ENCODE peak calls at places on chromosomes 6 and 20, in nine cellular contexts. L, V, Z, G, K, R, P, C and E are unnamed samples. For H3K27me3 and H3K4me1, the result is how much of the 10 kb centered on the place peaks cover.

GRCh38 chr20:44050925-44051660 is 135.9 kb downstream of the JPH2 start:
- DNase-seq in L (no peak), V (no peak), Z (no peak), G (no peak), K (no peak), R (no peak), P (peak), C (no peak), E (no peak)

GRCh38 chr6:166940643-166941068 is 15.7 kb downstream of the RNASET2 start:
- DNase-seq in L (peak), V (no peak), Z (no peak), G (no peak), K (no peak), R (no peak), P (no peak), C (no peak), E (peak)

GRCh38 chr6:132456700-132457143 is 55.4 kb upstream of the MOXD1 start:
- DNase-seq in L (no peak), V (no peak), Z (peak), G (no peak), K (no peak), R (peak), P (peak), C (peak), E (no peak)

GRCh38 chr20:43583133-43583864 is 7.4 kb upstream of the IFT52 start:
- DNase-seq in L (no peak), V (no peak), Z (no peak), G (no peak), K (no peak), R (no peak), P (no peak), C (no peak), E (no peak)

GRCh38 chr20:18197382-18198070 is 59.9 kb downstream of the KAT14 start:
- DNase-seq in L (no peak), V (no peak), Z (no peak), G (no peak), K (no peak), R (no peak), P (no peak), C (no peak), E (no peak)

GRCh38 chr6:48986803-48987202 is 476.2 kb downstream of the MMUT start:
- DNase-seq in L (no peak), V (no peak), Z (no peak), G (no peak), K (no peak), R (no peak), P (no peak), C (no peak), E (no peak)

GRCh38 chr6:75282706-75283105 is 1.9 kb downstream of the TMEM30A start:
- DNase-seq in L (peak), V (no peak), Z (no peak), G (no peak), K (no peak), R (no peak), P (no peak), C (peak), E (no peak)

GRCh38 chr20:444862-445426 is 17.4 kb downstream of the TBC1D20 start:
- DNase-seq in L (peak), V (no peak), Z (no peak), G (no peak), K (no peak), R (no peak), P (no peak), C (peak), E (no peak)

GRCh38 chr20:6595704-6596103 is 171.8 kb upstream of the BMP2 start:
- DNase-seq in L (peak), V (no peak), Z (no peak), G (no peak), K (no peak), R (no peak), P (no peak), C (peak), E (no peak)

GRCh38 chr6:40482532-40482931 is 104.6 kb downstream of the LRFN2 start:
- DNase-seq in L (no peak), V (no peak), Z (no peak), G (no peak), K (no peak), R (no peak), P (no peak), C (peak), E (no peak)

GRCh38 chr20:35954907-35955251 is 577 bp upstream of the SCAND1 start:
- DNase-seq in L (peak), V (peak), Z (no peak), G (no peak), K (no peak), R (no peak), P (no peak), C (no peak), E (no peak)

GRCh38 chr20:62644802-62645496 is 2.6 kb downstream of the SLCO4A1 start:
- DNase-seq in L (no peak), V (no peak), Z (no peak), G (no peak), K (no peak), R (no peak), P (no peak), C (no peak), E (no peak)

GRCh38 chr6:16243055-16243454 is 4.7 kb downstream of the GMPR start:
- DNase-seq in L (peak), V (peak), Z (no peak), G (no peak), K (peak), R (peak), P (peak), C (no peak), E (peak)

GRCh38 chr6:35707714-35708407 is 19.1 kb upstream of the FKBP5 start:
- DNase-seq in L (no peak), V (no peak), Z (no peak), G (no peak), K (no peak), R (no peak), P (no peak), C (no peak), E (no peak)

GRCh38 chr6:154614101-154614500 is 103.6 kb upstream of the CNKSR3 start:
- DNase-seq in L (peak), V (no peak), Z (no peak), G (no peak), K (no peak), R (no peak), P (no peak), C (no peak), E (no peak)

GRCh38 chr20:48178607-48179006 is 393.3 kb upstream of the SULF2 start:
- DNase-seq in L (no peak), V (no peak), Z (no peak), G (no peak), K (no peak), R (no peak), P (no peak), C (no peak), E (no peak)

GRCh38 chr6:104884867-104885517 is 25.3 kb upstream of the HACE1 start:
- DNase-seq in L (peak), V (no peak), Z (no peak), G (no peak), K (no peak), R (no peak), P (no peak), C (no peak), E (no peak)

GRCh38 chr6:169566961-169567360 is 134.9 kb downstream of the WDR27 start:
- DNase-seq in L (no peak), V (no peak), Z (no peak), G (no peak), K (no peak), R (no peak), P (no peak), C (no peak), E (no peak)

GRCh38 chr6:13274707-13275434 is 53.5 kb downstream of the TBC1D7 start:
- DNase-seq in L (no peak), V (no peak), Z (no peak), G (no peak), K (no peak), R (no peak), P (no peak), C (no peak), E (no peak)

GRCh38 chr20:50412069-50412468 is 98.1 kb upstream of the PTPN1 start:
- DNase-seq in L (no peak), V (no peak), Z (no peak), G (no peak), K (no peak), R (no peak), P (no peak), C (peak), E (no peak)

GRCh38 chr6:132650413-132650812 is 8.6 kb downstream of the TAAR1 start:
- DNase-seq in L (peak), V (no peak), Z (no peak), G (no peak), K (no peak), R (no peak), P (no peak), C (peak), E (no peak)

GRCh38 chr6:110858562-110859214 is 15.9 kb upstream of the AMD1 start:
- DNase-seq in L (no peak), V (peak), Z (peak), G (no peak), K (no peak), R (no peak), P (no peak), C (no peak), E (no peak)

GRCh38 chr20:35248641-35249475 is 22.4 kb downstream of the MMP24 start:
- DNase-seq in L (peak), V (no peak), Z (no peak), G (no peak), K (no peak), R (no peak), P (no peak), C (no peak), E (no peak)

GRCh38 chr20:21661488-21662055 is 43.9 kb upstream of the PAX1 start:
- DNase-seq in L (no peak), V (no peak), Z (no peak), G (no peak), K (no peak), R (no peak), P (no peak), C (no peak), E (no peak)

GRCh38 chr6:20717743-20718142 is 183.5 kb downstream of the CDKAL1 start:
- DNase-seq in L (no peak), V (no peak), Z (no peak), G (no peak), K (no peak), R (no peak), P (no peak), C (no peak), E (no peak)

GRCh38 chr20:9911519-9911918 is 72.6 kb upstream of the PAK5 start:
- DNase-seq in L (no peak), V (no peak), Z (no peak), G (no peak), K (no peak), R (no peak), P (no peak), C (no peak), E (no peak)

GRCh38 chr20:9912858-9913434 is 74.1 kb upstream of the PAK5 start:
- DNase-seq in L (peak), V (peak), Z (no peak), G (no peak), K (peak), R (no peak), P (no peak), C (peak), E (peak)

GRCh38 chr20:9912290-9912689 is 73.4 kb upstream of the PAK5 start:
- DNase-seq in L (no peak), V (no peak), Z (no peak), G (no peak), K (no peak), R (no peak), P (no peak), C (no peak), E (no peak)

GRCh38 chr20:9909167-9909566 is 70.3 kb upstream of the PAK5 start:
- DNase-seq in L (no peak), V (no peak), Z (no peak), G (no peak), K (no peak), R (no peak), P (no peak), C (no peak), E (no peak)
- H3K27me3 ChIP-seq in L (under half), V (under half), Z (under half), G (under half), K (under half), R (under half), P (under half), C (under half), E (under half)

GRCh38 chr6:56745971-56746370 is 103.3 kb upstream of the DST start:
- DNase-seq in L (no peak), V (no peak), Z (no peak), G (no peak), K (no peak), R (no peak), P (no peak), C (no peak), E (no peak)
- H3K4me1 ChIP-seq in L (under half), V (under half), Z (under half), G (under half), K (under half), R (half or more), P (half or more), C (under half), E (half or more)

GRCh38 chr20:31861346-31862156 is 8.8 kb downstream of the DUSP15 start:
- DNase-seq in L (peak), V (peak), Z (peak), G (peak), K (no peak), R (peak), P (peak), C (peak), E (peak)
- H3K27me3 ChIP-seq in L (half or more), V (under half), Z (under half), G (under half), K (under half), R (under half), P (under half), C (under half), E (under half)

DNA sequence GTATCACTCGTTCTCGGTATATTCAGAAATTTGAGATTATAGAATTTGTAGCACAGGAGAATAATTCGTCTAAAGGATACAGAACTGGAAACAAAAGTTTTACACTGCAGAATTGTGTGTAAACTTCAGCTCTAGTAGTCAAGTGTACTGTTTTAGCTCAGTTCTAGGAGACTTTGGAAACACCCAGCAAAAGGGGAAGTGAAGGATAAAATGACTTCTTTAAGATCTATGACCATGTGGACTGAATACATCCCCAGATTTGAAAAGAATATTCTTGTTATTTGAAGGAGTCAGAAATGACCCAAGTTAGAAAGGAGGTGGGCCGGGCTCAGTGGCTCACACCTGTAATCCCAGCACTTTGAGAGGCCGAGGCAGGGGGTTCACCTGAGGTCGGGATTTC is 174.0 kb upstream of the FOXQ1 start:
- DNase-seq in L (no peak), V (no peak), Z (no peak), G (no peak), K (no peak), R (no peak), P (no peak), C (no peak), E (no peak)
- H3K4me1 ChIP-seq in L (under half), V (under half), Z (under half), G (under half), K (under half), R (under half), P (under half), C (under half), E (under half)

DNA sequence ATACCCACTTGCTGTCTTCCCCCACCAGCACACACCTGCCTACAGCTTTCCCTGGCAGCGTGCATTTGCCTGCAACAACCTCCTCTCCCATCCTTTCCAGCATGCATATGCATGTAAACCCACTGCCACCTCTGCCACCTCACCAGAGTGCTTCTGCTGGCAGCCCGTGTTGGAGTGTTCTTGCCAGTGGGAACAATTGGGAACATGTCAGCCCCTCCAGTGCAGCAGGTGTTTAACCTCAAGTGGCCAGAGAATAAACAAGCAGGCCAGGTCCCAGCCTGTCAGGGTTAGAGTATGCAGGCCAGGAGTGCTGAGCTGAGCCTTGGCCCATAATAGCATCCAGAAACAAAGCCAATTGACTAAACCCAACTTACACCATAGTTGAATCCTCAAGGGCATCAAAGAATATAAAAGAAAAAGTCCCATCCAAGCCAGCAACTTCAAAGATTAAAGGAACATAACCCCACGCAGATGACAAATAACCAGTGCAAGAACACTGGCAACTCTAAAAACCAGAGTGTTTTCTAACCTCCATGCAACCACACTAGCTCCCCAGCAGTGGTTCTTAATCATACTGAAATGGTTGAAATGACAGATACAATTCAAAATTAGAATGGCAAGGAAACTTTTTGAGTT is 1212.1 kb upstream of the CITED2 start:
- DNase-seq in L (no peak), V (no peak), Z (no peak), G (no peak), K (no peak), R (no peak), P (no peak), C (no peak), E (no peak)
- H3K27me3 ChIP-seq in L (under half), V (under half), Z (under half), G (under half), K (under half), R (under half), P (under half), C (under half), E (under half)